ENCODE peak calls at places on chromosomes 1 and 21, in eight cellular contexts. One of them, this sample, is unnamed.
A peak's percentile ranks its signal among the peaks of the same experiment; 100 is the strongest.

GRCh38 chr1:187032316-187032981 is 203.7 kb downstream of the PLA2G4A start:
- DNase-seq in ovary: no peak
- DNase-seq in A549: no peak
- DNase-seq in sigmoid colon: no peak
- DNase-seq in tibial nerve: no peak
- DNase-seq in SK-N-SH: no peak
- DNase-seq in suprapubic skin: no peak
- DNase-seq in esophagus muscularis mucosa: no peak
- DNase-seq in this sample: no peak

GRCh38 chr1:185551008-185551407 is 183.2 kb upstream of the HMCN1 start:
- DNase-seq in ovary: no peak
- DNase-seq in A549: no peak
- DNase-seq in sigmoid colon: peak; percentile 74
- DNase-seq in tibial nerve: peak; percentile 62
- DNase-seq in SK-N-SH: no peak
- DNase-seq in suprapubic skin: no peak
- DNase-seq in esophagus muscularis mucosa: no peak
- DNase-seq in this sample: no peak

GRCh38 chr1:225343618-225344017 is 84.2 kb downstream of the LBR start:
- DNase-seq in ovary: no peak
- DNase-seq in A549: peak; percentile 33
- DNase-seq in sigmoid colon: no peak
- DNase-seq in tibial nerve: no peak
- DNase-seq in SK-N-SH: no peak
- DNase-seq in suprapubic skin: no peak
- DNase-seq in esophagus muscularis mucosa: no peak
- DNase-seq in this sample: no peak

GRCh38 chr1:76862447-76862846 is 4.8 kb upstream of the ST6GALNAC5 start:
- DNase-seq in ovary: no peak
- DNase-seq in A549: no peak
- DNase-seq in sigmoid colon: no peak
- DNase-seq in tibial nerve: no peak
- DNase-seq in SK-N-SH: no peak
- DNase-seq in suprapubic skin: no peak
- DNase-seq in esophagus muscularis mucosa: no peak
- DNase-seq in this sample: no peak

GRCh38 chr1:222000131-222000530 is 258.2 kb upstream of the DUSP10 start:
- DNase-seq in ovary: no peak
- DNase-seq in A549: no peak
- DNase-seq in sigmoid colon: no peak
- DNase-seq in tibial nerve: no peak
- DNase-seq in SK-N-SH: no peak
- DNase-seq in suprapubic skin: no peak
- DNase-seq in esophagus muscularis mucosa: no peak
- DNase-seq in this sample: no peak

GRCh38 chr1:15130607-15131006 is 22.9 kb upstream of the TMEM51 start:
- DNase-seq in ovary: no peak
- DNase-seq in A549: no peak
- DNase-seq in sigmoid colon: no peak
- DNase-seq in tibial nerve: no peak
- DNase-seq in SK-N-SH: no peak
- DNase-seq in suprapubic skin: no peak
- DNase-seq in esophagus muscularis mucosa: no peak
- DNase-seq in this sample: no peak

GRCh38 chr21:23398726-23399125 is 2208.6 kb downstream of the MRPL39 start:
- DNase-seq in ovary: no peak
- DNase-seq in A549: no peak
- DNase-seq in sigmoid colon: no peak
- DNase-seq in tibial nerve: no peak
- DNase-seq in SK-N-SH: no peak
- DNase-seq in suprapubic skin: no peak
- DNase-seq in esophagus muscularis mucosa: no peak
- DNase-seq in this sample: no peak

GRCh38 chr21:41167348-41168342 is at the start of gene BACE2:
- DNase-seq in ovary: peak; percentile 79
- DNase-seq in A549: peak; percentile 72
- DNase-seq in sigmoid colon: peak; percentile 93
- DNase-seq in tibial nerve: peak; percentile 71
- DNase-seq in SK-N-SH: peak; percentile 70
- DNase-seq in suprapubic skin: peak; percentile 90
- DNase-seq in esophagus muscularis mucosa: peak; percentile 95
- DNase-seq in this sample: peak; percentile 86

GRCh38 chr1:55584521-55585401 is 369.6 kb upstream of the USP24 start:
- DNase-seq in ovary: no peak
- DNase-seq in A549: peak; percentile 18
- DNase-seq in sigmoid colon: no peak
- DNase-seq in tibial nerve: peak; percentile 48
- DNase-seq in SK-N-SH: peak; percentile 42
- DNase-seq in suprapubic skin: no peak
- DNase-seq in esophagus muscularis mucosa: peak; percentile 87
- DNase-seq in this sample: no peak

GRCh38 chr1:37177230-37177864 is 143.0 kb upstream of the GRIK3 start:
- DNase-seq in ovary: no peak
- DNase-seq in A549: peak; percentile 58
- DNase-seq in sigmoid colon: no peak
- DNase-seq in tibial nerve: no peak
- DNase-seq in SK-N-SH: peak; percentile 55
- DNase-seq in suprapubic skin: no peak
- DNase-seq in esophagus muscularis mucosa: peak; percentile 85
- DNase-seq in this sample: no peak

GRCh38 chr1:234607091-234608025 is 2.6 kb downstream of the IRF2BP2 start:
- DNase-seq in ovary: peak; percentile 54
- DNase-seq in A549: peak; percentile 70
- DNase-seq in sigmoid colon: peak; percentile 80
- DNase-seq in tibial nerve: no peak
- DNase-seq in SK-N-SH: no peak
- DNase-seq in suprapubic skin: no peak
- DNase-seq in esophagus muscularis mucosa: no peak
- DNase-seq in this sample: peak; percentile 38

GRCh38 chr1:5972198-5972520 is 20.1 kb downstream of the NPHP4 start:
- DNase-seq in ovary: no peak
- DNase-seq in A549: no peak
- DNase-seq in sigmoid colon: peak; percentile 41
- DNase-seq in tibial nerve: no peak
- DNase-seq in SK-N-SH: no peak
- DNase-seq in suprapubic skin: no peak
- DNase-seq in esophagus muscularis mucosa: no peak
- DNase-seq in this sample: no peak

DNA sequence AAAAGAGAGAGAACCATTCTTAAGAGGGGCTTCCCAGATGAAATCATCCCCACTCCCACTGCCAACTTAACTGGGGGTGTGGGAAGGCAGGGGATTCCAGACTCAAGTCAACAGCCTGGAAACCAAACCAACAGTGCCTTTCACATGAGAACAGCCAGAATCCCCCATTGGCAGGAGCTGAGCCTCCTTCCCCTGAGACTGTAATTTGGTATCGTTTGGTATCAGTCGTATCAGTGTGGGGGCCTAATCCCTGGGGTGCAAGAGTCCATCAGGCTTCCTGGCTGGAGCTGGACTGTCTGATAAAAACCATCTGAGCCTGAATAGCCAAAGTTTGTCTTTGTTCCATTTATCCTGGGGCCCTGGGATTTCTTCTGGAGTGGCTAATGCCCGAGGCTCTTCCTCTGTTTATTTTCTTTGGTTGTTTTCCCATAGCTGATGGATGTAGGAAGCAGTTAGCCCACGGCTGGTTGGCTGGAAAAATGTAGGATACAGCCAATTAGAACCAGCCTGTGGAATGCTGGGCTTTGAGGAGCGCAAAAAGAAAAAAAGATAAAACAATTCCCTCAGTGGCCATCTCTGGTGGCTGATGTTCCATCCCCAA is 84.6 kb downstream of the LAMC2 start:
- DNase-seq in ovary: no peak
- DNase-seq in A549: no peak
- DNase-seq in sigmoid colon: no peak
- DNase-seq in tibial nerve: no peak
- DNase-seq in SK-N-SH: peak; percentile 53
- DNase-seq in suprapubic skin: peak; percentile 44
- DNase-seq in esophagus muscularis mucosa: no peak
- DNase-seq in this sample: no peak
- TF ChIP-seq EP300 in ovary: no peak
- TF ChIP-seq EP300 in A549: no peak
- TF ChIP-seq EP300 in sigmoid colon: no peak
- TF ChIP-seq EP300 in tibial nerve: no peak
- TF ChIP-seq EP300 in SK-N-SH: no peak
- TF ChIP-seq EP300 in suprapubic skin: no peak
- TF ChIP-seq EP300 in esophagus muscularis mucosa: no peak
- TF ChIP-seq EP300 in this sample: no peak

DNA sequence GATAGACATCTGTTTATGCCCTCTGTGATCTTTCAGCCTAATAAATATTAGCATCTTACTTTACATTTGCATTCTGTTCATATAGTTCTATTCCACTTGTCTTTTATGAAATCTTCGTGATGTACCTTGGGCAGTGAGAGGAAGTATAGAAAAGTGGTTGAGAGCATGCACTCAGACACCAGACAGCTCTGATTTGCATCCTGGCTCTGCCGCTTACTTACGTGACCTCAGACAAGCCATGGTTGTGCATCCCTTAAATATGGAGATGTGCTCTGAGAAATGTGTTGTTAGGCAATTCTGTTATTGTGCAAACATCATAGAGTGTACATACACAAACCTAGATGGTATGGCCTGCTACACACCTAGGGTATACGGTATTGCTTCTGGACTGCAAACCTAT is 22.9 kb downstream of the OVGP1 start:
- DNase-seq in ovary: no peak
- DNase-seq in A549: no peak
- DNase-seq in sigmoid colon: no peak
- DNase-seq in tibial nerve: no peak
- DNase-seq in SK-N-SH: no peak
- DNase-seq in suprapubic skin: no peak
- DNase-seq in esophagus muscularis mucosa: peak; percentile 31
- DNase-seq in this sample: no peak
- H3K4me3 ChIP-seq in ovary: no peak overlapping the region
- H3K4me3 ChIP-seq in A549: no peak overlapping the region
- H3K4me3 ChIP-seq in sigmoid colon: no peak overlapping the region
- H3K4me3 ChIP-seq in tibial nerve: no peak overlapping the region
- H3K4me3 ChIP-seq in SK-N-SH: no peak overlapping the region
- H3K4me3 ChIP-seq in suprapubic skin: no peak overlapping the region
- H3K4me3 ChIP-seq in esophagus muscularis mucosa: no peak overlapping the region
- H3K4me3 ChIP-seq in this sample: no peak overlapping the region

GRCh38 chr1:204464701-204465100 is 29.9 kb downstream of the PIK3C2B start:
- DNase-seq in ovary: no peak
- DNase-seq in A549: no peak
- DNase-seq in sigmoid colon: no peak
- DNase-seq in tibial nerve: no peak
- DNase-seq in SK-N-SH: no peak
- DNase-seq in suprapubic skin: no peak
- DNase-seq in esophagus muscularis mucosa: no peak
- DNase-seq in this sample: no peak

GRCh38 chr1:204468766-204469302 is 25.8 kb downstream of the PIK3C2B start:
- DNase-seq in ovary: no peak
- DNase-seq in A549: no peak
- DNase-seq in sigmoid colon: no peak
- DNase-seq in tibial nerve: no peak
- DNase-seq in SK-N-SH: no peak
- DNase-seq in suprapubic skin: no peak
- DNase-seq in esophagus muscularis mucosa: no peak
- DNase-seq in this sample: no peak

GRCh38 chr1:204468206-204468605 is 26.4 kb downstream of the PIK3C2B start:
- DNase-seq in ovary: no peak
- DNase-seq in A549: no peak
- DNase-seq in sigmoid colon: no peak
- DNase-seq in tibial nerve: no peak
- DNase-seq in SK-N-SH: no peak
- DNase-seq in suprapubic skin: no peak
- DNase-seq in esophagus muscularis mucosa: no peak
- DNase-seq in this sample: no peak

GRCh38 chr1:204465469-204466415 is 28.9 kb downstream of the PIK3C2B start:
- DNase-seq in ovary: no peak
- DNase-seq in A549: no peak
- DNase-seq in sigmoid colon: no peak
- DNase-seq in tibial nerve: no peak
- DNase-seq in SK-N-SH: peak; percentile 46
- DNase-seq in suprapubic skin: no peak
- DNase-seq in esophagus muscularis mucosa: no peak
- DNase-seq in this sample: no peak

DNA sequence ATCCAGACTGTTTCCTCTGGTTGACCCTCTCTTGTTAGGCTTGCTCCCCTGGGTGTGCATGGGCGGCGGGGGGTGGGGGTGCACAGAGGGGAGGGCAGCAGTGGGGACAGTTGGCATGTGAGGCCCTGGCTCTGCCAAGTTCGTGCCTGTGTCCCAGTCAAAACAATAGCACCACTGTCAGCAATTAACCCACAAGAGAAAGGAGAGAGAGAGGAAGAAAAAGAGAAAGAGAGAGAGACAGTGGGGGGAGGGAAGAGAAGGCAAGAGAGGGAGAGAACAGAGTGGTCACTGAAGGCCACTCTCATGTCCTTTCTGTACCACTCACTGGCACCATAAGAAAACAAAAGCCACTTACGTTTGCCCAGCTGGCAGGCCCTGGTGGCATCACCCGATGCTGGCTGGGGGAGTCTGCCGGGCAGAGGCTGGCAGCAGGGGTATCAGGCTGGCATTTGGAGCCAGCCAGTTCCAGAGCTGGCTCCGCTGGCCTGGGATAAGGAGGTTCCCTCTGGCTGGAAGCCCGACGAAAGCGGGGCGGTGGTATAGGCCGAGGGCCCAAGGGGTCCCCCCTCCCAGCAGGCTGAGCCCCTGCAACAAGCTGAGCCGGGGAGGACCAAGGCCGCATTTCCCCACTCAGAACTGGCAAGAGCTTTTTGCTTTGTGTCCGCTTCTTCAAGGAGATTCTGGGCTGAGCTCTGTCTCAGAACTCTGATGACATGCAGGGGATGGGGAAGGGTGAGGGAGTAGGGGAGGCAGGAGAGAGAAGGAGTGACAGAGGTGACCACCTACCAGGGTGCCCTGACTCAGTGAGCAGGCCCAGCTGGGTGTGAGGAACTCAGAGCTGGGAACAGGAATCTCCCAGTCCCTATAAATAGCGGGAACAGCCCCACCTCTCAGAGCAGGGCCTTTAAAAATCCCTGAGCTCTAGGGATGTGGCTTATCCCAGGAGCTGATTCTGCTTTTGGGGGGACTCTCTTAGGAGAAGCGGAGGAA is 27.9 kb downstream of the PIK3C2B start:
- DNase-seq in ovary: no peak
- DNase-seq in A549: no peak
- DNase-seq in sigmoid colon: no peak
- DNase-seq in tibial nerve: no peak
- DNase-seq in SK-N-SH: no peak
- DNase-seq in suprapubic skin: no peak
- DNase-seq in esophagus muscularis mucosa: no peak
- DNase-seq in this sample: no peak
- TF ChIP-seq EP300 in ovary: no peak
- TF ChIP-seq EP300 in A549: no peak
- TF ChIP-seq EP300 in sigmoid colon: no peak
- TF ChIP-seq EP300 in tibial nerve: no peak
- TF ChIP-seq EP300 in SK-N-SH: no peak
- TF ChIP-seq EP300 in suprapubic skin: no peak
- TF ChIP-seq EP300 in esophagus muscularis mucosa: no peak
- TF ChIP-seq EP300 in this sample: no peak

DNA sequence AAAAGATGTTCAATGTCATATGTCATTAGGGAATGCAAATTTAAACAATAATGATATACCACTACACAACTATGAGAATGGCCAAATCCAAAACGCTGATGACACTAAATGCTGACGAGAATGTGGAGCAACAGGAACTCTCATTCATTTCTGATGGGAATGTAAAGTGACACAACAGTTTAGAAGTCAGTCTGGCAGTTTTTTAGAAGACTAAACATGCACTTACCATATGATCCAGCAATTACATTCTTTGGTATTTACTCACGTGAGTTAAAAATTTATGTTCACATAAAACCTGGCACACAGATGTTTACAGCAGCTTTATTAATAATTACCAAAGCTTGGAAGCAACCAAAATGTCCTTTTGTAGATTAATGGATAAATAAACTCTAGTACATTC is 110.4 kb upstream of the C1orf21 start:
- DNase-seq in ovary: no peak
- DNase-seq in A549: no peak
- DNase-seq in sigmoid colon: no peak
- DNase-seq in tibial nerve: no peak
- DNase-seq in SK-N-SH: no peak
- DNase-seq in suprapubic skin: no peak
- DNase-seq in esophagus muscularis mucosa: no peak
- DNase-seq in this sample: no peak
- H3K4me3 ChIP-seq in ovary: no peak overlapping the region
- H3K4me3 ChIP-seq in A549: no peak overlapping the region
- H3K4me3 ChIP-seq in sigmoid colon: no peak overlapping the region
- H3K4me3 ChIP-seq in tibial nerve: no peak overlapping the region
- H3K4me3 ChIP-seq in SK-N-SH: no peak overlapping the region
- H3K4me3 ChIP-seq in suprapubic skin: no peak overlapping the region
- H3K4me3 ChIP-seq in esophagus muscularis mucosa: no peak overlapping the region
- H3K4me3 ChIP-seq in this sample: no peak overlapping the region